ENCODE peak calls at places on chromosomes 1 and 21, in five cellular contexts. C, F, X, I and R are unnamed samples.
A peak's percentile ranks its signal among the peaks of the same experiment; 100 is the strongest.

GRCh38 chr1:184163674-184164470 is 112.3 kb downstream of the TSEN15 start:
- DNase-seq in C (no peak), F (no peak), X (peak; percentile 42), I (no peak), R (no peak)

GRCh38 chr1:22861764-22862440 is 110.8 kb downstream of the LACTBL1 start:
- DNase-seq in C (peak; percentile 80), F (peak; percentile 86), X (no peak), I (no peak), R (no peak)

GRCh38 chr1:51897699-51898031 is 19.1 kb upstream of the NRDC start:
- DNase-seq in C (no peak), F (no peak), X (no peak), I (no peak), R (no peak)

GRCh38 chr1:5901841-5902240 is 90.4 kb downstream of the NPHP4 start:
- DNase-seq in C (no peak), F (no peak), X (no peak), I (no peak), R (no peak)

GRCh38 chr1:50968884-50969610 is 998 bp upstream of the CDKN2C start:
- DNase-seq in C (peak; percentile 51), F (peak; percentile 75), X (no peak), I (no peak), R (no peak)

GRCh38 chr1:204248954-204249353 is 35.2 kb upstream of the GOLT1A start:
- DNase-seq in C (no peak), F (no peak), X (no peak), I (no peak), R (no peak)

GRCh38 chr1:206708058-206708457 is 23.4 kb downstream of the MAPKAPK2 start:
- DNase-seq in C (no peak), F (no peak), X (no peak), I (peak; percentile 32), R (no peak)

GRCh38 chr1:35763211-35763610 is 6.6 kb downstream of the CLSPN start:
- DNase-seq in C (no peak), F (no peak), X (no peak), I (no peak), R (no peak)

GRCh38 chr1:42085596-42085995 is 67.6 kb upstream of the GUCA2B start:
- DNase-seq in C (no peak), F (no peak), X (no peak), I (no peak), R (no peak)

GRCh38 chr1:95018602-95019369 is 54.0 kb downstream of the ALG14 start:
- DNase-seq in C (no peak), F (no peak), X (no peak), I (no peak), R (no peak)

GRCh38 chr1:45644661-45645060 is 20.8 kb upstream of the CCDC17 start:
- DNase-seq in C (no peak), F (no peak), X (no peak), I (no peak), R (no peak)

GRCh38 chr1:159009704-159010361 is at the start of gene IFI16:
- DNase-seq in C (no peak), F (no peak), X (peak; percentile 87), I (no peak), R (no peak)

GRCh38 chr1:169999357-169999756 is 75.1 kb downstream of the KIFAP3 start:
- DNase-seq in C (no peak), F (no peak), X (no peak), I (no peak), R (no peak)

GRCh38 chr1:229129306-229130027 is 141.4 kb upstream of the RAB4A start:
- DNase-seq in C (no peak), F (no peak), X (no peak), I (no peak), R (no peak)

GRCh38 chr21:25396135-25396711 is 211.1 kb downstream of the MRPL39 start:
- DNase-seq in C (no peak), F (no peak), X (peak; percentile 88), I (no peak), R (no peak)

GRCh38 chr1:25994402-25994801 is 3.5 kb downstream of the PAFAH2 start:
- DNase-seq in C (no peak), F (no peak), X (no peak), I (no peak), R (no peak)

GRCh38 chr1:25997759-25998074 is at the start of gene PAFAH2:
- DNase-seq in C (peak; percentile 67), F (peak; percentile 61), X (no peak), I (no peak), R (no peak)

GRCh38 chr1:25999419-25999818 is 1.6 kb upstream of the PAFAH2 start:
- DNase-seq in C (no peak), F (no peak), X (no peak), I (no peak), R (no peak)

GRCh38 chr1:25998075-25998761 is 355 bp upstream of the PAFAH2 start:
- DNase-seq in C (peak; percentile 95), F (peak; percentile 91), X (peak; percentile 99), I (peak; percentile 98), R (peak; percentile 97)

GRCh38 chr1:25996966-25997758 is 701 bp downstream of the PAFAH2 start:
- DNase-seq in C (no peak), F (peak; percentile 63), X (peak; percentile 15), I (peak; percentile 81), R (no peak)
- TF ChIP-seq TAF1 in C (no peak), F (no peak), X (no peak), I (no peak), R (no peak)

GRCh38 chr21:45589686-45590245 is 47.5 kb upstream of the SLC19A1 start:
- DNase-seq in C (no peak), F (no peak), X (no peak), I (no peak), R (no peak)
- TF ChIP-seq SIN3A in C (no peak), F (no peak), X (no peak), I (no peak), R (no peak)

DNA sequence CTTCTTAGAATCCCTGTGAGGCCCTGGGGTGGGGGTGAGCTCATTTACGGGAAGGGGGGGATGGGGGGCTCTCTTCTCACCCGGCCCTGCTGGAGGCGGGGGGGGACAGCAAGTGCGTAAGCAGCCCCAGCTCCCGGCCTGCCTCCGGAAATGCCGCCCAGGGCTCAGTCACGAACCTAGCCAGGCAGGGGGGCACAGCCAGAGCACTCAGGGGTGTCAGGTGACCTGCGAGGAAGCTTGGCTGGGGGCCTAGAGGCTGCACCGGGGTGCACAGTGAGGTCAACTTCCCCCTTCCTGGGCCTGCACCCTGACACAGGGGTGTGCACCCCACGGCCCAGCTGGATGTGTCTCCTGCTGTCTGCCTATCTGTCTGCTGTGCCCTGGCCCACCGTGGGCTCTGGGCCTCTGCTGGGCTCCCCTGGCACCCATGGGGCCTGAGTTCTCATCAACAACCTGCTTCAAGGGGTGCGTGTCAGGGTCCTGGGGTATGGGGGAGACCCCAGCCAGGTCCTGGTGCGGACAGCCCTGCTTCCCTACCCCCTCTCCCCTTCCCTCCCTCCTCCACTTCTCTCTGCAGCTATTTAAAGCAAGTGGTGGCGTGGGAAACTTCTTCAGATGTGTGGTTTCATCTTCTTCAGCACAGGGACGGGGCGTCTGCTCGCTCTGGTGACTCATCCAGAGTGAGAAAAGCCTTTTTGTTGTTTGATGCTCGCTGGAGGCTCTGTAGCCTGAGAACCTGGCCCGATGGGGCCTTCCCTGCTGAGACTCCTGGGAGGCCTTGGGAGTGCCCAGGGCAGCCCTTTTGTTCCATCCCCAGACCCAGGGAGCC is 92.5 kb upstream of the RUNX3 start:
- DNase-seq in C (peak; percentile 27), F (no peak), X (peak; percentile 97), I (peak; percentile 17), R (no peak)
- H3K27ac ChIP-seq in C (no peak overlapping the region), F (peak overlapping the region; percentile 99), X (peak overlapping the region; percentile 100), I (no peak overlapping the region), R (no peak overlapping the region)

GRCh38 chr1:96073100-96073499 is 648.5 kb upstream of the PTBP2 start:
- DNase-seq in C (no peak), F (no peak), X (no peak), I (no peak), R (no peak)
- TF ChIP-seq TAF1 in C (no peak), F (no peak), X (no peak), I (no peak), R (no peak)

DNA sequence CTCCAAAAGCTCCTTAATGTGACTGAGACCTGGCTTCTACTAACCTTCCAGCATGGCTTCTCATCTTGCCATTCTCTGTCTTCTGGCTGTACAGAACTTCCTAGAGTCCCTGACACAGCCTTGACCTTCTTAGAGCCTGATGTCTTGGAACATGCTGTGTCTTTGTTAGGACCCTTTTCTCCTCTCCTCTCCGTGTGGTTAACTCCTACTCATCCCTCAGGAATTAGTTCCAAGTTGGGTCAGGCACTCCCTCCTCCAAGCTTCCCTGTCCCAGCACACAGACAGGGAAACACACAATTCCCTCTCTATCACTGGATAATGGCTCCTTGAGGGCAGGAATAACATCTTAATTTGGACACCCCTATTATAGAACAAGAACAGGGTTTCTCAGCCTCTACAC is 275.4 kb upstream of the USP24 start:
- DNase-seq in C (no peak), F (no peak), X (no peak), I (no peak), R (no peak)
- TF ChIP-seq SIN3A in C (no peak), F (no peak), X (no peak), I (no peak), R (no peak)